ENCODE peak calls at places on chromosomes 6 and 20, in five cellular contexts. S, J, T, D and P are unnamed samples.
A peak's percentile ranks its signal among the peaks of the same experiment; 100 is the strongest.

GRCh38 chr6:3272911-3273547 is 14.3 kb downstream of the PSMG4 start:
- DNase-seq in S (no peak), J (no peak), T (no peak), D (no peak), P (no peak)

GRCh38 chr20:44692932-44693476 is 22.2 kb upstream of the CCN5 start:
- DNase-seq in S (peak; percentile 98), J (peak; percentile 71), T (peak; percentile 98), D (peak; percentile 74), P (no peak)

GRCh38 chr6:135084916-135085269 is 30.3 kb upstream of the HBS1L start:
- DNase-seq in S (no peak), J (no peak), T (no peak), D (no peak), P (no peak)

GRCh38 chr6:15668918-15669317 is 6.1 kb upstream of the DTNBP1 start:
- DNase-seq in S (no peak), J (no peak), T (no peak), D (no peak), P (no peak)

GRCh38 chr6:32941412-32941784 is 570 bp upstream of the HLA-DMB start:
- DNase-seq in S (no peak), J (no peak), T (peak; percentile 12), D (no peak), P (peak; percentile 15)

GRCh38 chr6:125480146-125480545 is 178.4 kb upstream of the HDDC2 start:
- DNase-seq in S (no peak), J (no peak), T (no peak), D (no peak), P (no peak)

GRCh38 chr6:32692019-32692418 is 25.6 kb upstream of the HLA-DQB1 start:
- DNase-seq in S (no peak), J (no peak), T (peak; percentile 19), D (no peak), P (peak; percentile 26)

GRCh38 chr6:111861321-111861938 is 11.8 kb downstream of the FYN start:
- DNase-seq in S (no peak), J (no peak), T (no peak), D (no peak), P (no peak)

GRCh38 chr20:31605902-31606677 is 1.0 kb downstream of the ID1 start:
- DNase-seq in S (peak; percentile 61), J (no peak), T (peak; percentile 45), D (peak; percentile 46), P (no peak)

GRCh38 chr6:2949536-2950083 is 21.8 kb downstream of the SERPINB6 start:
- DNase-seq in S (no peak), J (no peak), T (no peak), D (no peak), P (no peak)

GRCh38 chr6:52260634-52261033 is 16.3 kb upstream of the IL17F start:
- DNase-seq in S (no peak), J (no peak), T (no peak), D (no peak), P (no peak)

GRCh38 chr6:18551228-18551627 is 164.1 kb downstream of the RNF144B start:
- DNase-seq in S (peak; percentile 86), J (no peak), T (no peak), D (no peak), P (no peak)

GRCh38 chr6:155349956-155350355 is 35.7 kb upstream of the TFB1M start:
- DNase-seq in S (no peak), J (no peak), T (no peak), D (no peak), P (no peak)
- H3K9me3 ChIP-seq in S (peaks cover 33% of the 10 kb centered on the region), J (no peaks in the 10 kb centered on the region), T (no peaks in the 10 kb centered on the region), D (peaks cover 3% of the 10 kb centered on the region), P (peaks cover 3% of the 10 kb centered on the region)

GRCh38 chr20:7025635-7026034 is 258.1 kb downstream of the BMP2 start:
- DNase-seq in S (no peak), J (no peak), T (no peak), D (no peak), P (no peak)

GRCh38 chr20:7029005-7029404 is 261.5 kb downstream of the BMP2 start:
- DNase-seq in S (no peak), J (no peak), T (no peak), D (no peak), P (no peak)

GRCh38 chr20:7031222-7031621 is 263.7 kb downstream of the BMP2 start:
- DNase-seq in S (no peak), J (no peak), T (no peak), D (peak; percentile 0), P (no peak)
- H3K9me3 ChIP-seq in S (no peaks in the 10 kb centered on the region), J (no peaks in the 10 kb centered on the region), T (no peaks in the 10 kb centered on the region), D (no peaks in the 10 kb centered on the region), P (no peaks in the 10 kb centered on the region)

DNA sequence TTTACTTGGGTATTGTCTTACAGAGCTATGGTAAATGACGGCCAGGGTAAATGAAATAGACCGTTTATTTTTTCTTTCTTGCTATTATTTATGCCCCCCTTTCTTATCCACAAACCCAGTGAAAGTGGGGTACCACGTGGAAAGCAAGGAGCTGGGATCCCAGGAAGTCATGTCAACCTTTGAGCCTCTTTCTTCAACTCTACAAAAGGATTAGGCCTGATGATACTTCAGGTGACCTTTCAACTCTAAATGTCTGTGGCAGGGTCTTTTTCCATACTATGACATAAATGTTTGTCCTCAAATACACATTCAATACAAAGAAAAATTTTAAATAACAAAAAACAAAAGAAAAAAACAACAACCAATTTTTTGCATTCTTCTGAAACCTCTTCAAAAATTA is 291.4 kb downstream of the ADGB start:
- DNase-seq in S (no peak), J (no peak), T (no peak), D (no peak), P (no peak)
- H3K9me3 ChIP-seq in S (no peaks in the 10 kb centered on the region), J (no peaks in the 10 kb centered on the region), T (no peaks in the 10 kb centered on the region), D (no peaks in the 10 kb centered on the region), P (no peaks in the 10 kb centered on the region)

GRCh38 chr6:170164271-170164900 is 126.5 kb downstream of the DLL1 start:
- DNase-seq in S (no peak), J (no peak), T (no peak), D (no peak), P (no peak)
- H3K9me3 ChIP-seq in S (no peaks in the 10 kb centered on the region), J (no peaks in the 10 kb centered on the region), T (peaks cover 19% of the 10 kb centered on the region), D (no peaks in the 10 kb centered on the region), P (no peaks in the 10 kb centered on the region)

GRCh38 chr6:168582581-168582981 is 141.6 kb downstream of the SMOC2 start:
- DNase-seq in S (no peak), J (no peak), T (no peak), D (no peak), P (no peak)
- H3K9me3 ChIP-seq in S (no peaks in the 10 kb centered on the region), J (no peaks in the 10 kb centered on the region), T (no peaks in the 10 kb centered on the region), D (no peaks in the 10 kb centered on the region), P (no peaks in the 10 kb centered on the region)

DNA sequence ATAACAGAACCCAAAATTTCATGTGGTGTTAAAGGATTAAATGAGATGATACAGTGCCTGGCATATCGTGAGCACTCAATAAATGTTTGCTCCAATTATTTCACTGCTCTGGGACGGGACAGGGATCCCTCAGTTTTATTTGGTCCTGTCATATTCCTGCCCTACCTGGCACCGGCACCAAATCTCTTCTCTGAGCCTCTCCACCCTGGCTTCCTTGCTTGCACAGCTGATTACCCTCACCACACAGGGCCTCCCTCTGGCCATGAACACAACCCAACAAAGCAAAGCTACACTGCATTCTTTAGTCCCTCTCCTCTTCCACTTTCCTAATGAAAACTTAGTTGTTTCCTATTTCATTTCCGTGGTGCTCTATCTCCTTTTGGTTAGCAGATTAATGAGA is 16.4 kb downstream of the CHD6 start:
- DNase-seq in S (no peak), J (no peak), T (no peak), D (no peak), P (no peak)
- H3K9me3 ChIP-seq in S (peaks cover 22% of the 10 kb centered on the region), J (no peaks in the 10 kb centered on the region), T (peaks cover 10% of the 10 kb centered on the region), D (peaks cover 35% of the 10 kb centered on the region), P (peaks cover 13% of the 10 kb centered on the region)